ENCODE peak calls at places on chromosome 10, in nine cellular contexts. W, A, R, Y, K, B, F, E and I are unnamed samples.

GRCh38 chr10:132648072-132648855 is 110.7 kb downstream of the INPP5A start:
- DNase-seq in K (no peak), E (no peak), B (no peak), Y (no peak), R (no peak), A (peak), W (no peak), F (no peak), I (peak)

GRCh38 chr10:89861584-89862287 is 160.3 kb downstream of the KIF20B start:
- DNase-seq in K (peak), F (peak), B (no peak), Y (no peak), E (no peak), W (no peak), A (no peak), R (peak), I (no peak)

GRCh38 chr10:72328045-72328828 is 26.5 kb downstream of the DNAJB12 start:
- DNase-seq in E (no peak), Y (no peak), K (peak), F (no peak), R (peak), B (no peak), W (peak), A (no peak), I (peak)

GRCh38 chr10:121459279-121459764 is 138.9 kb downstream of the FGFR2 start:
- DNase-seq in A (no peak), F (no peak), R (peak), Y (no peak), K (no peak), W (no peak), B (no peak), E (no peak), I (no peak)

GRCh38 chr10:77463499-77463898 is 174.1 kb downstream of the KCNMA1 start:
- DNase-seq in Y (no peak), A (no peak), R (no peak), E (no peak), W (no peak), B (no peak), F (no peak), K (peak), I (peak)

GRCh38 chr10:68212721-68213352 is 19.1 kb downstream of the ATOH7 start:
- DNase-seq in K (peak), B (peak), R (peak), Y (no peak), E (no peak), F (no peak), W (no peak), A (no peak), I (no peak)

GRCh38 chr10:129031233-129032150 is 435.5 kb upstream of the MGMT start:
- DNase-seq in Y (no peak), K (peak), R (peak), F (peak), W (peak), A (peak), E (peak), B (no peak), I (no peak)

GRCh38 chr10:89793649-89794254 is 92.4 kb downstream of the KIF20B start:
- DNase-seq in F (peak), B (peak), R (peak), W (peak), E (no peak), Y (peak), A (no peak), K (peak), I (no peak)

GRCh38 chr10:32055478-32056135 is 618 bp downstream of the KIF5B start:
- DNase-seq in E (peak), W (no peak), R (peak), K (peak), A (peak), F (no peak), Y (no peak), B (peak), I (peak)

GRCh38 chr10:47254611-47255010 is 45.4 kb upstream of the GDF10 start:
- DNase-seq in K (peak), A (no peak), W (no peak), B (no peak), F (no peak), E (no peak), Y (no peak), R (no peak), I (no peak)

GRCh38 chr10:71058308-71058707 is 154.1 kb upstream of the UNC5B start:
- DNase-seq in A (no peak), B (no peak), K (no peak), F (no peak), E (no peak), R (no peak), Y (no peak), W (no peak), I (no peak)

GRCh38 chr10:121936295-121936694 is 8.5 kb upstream of the ATE1 start:
- DNase-seq in Y (no peak), F (no peak), W (no peak), R (no peak), B (no peak), K (no peak), A (no peak), E (no peak), I (no peak)

GRCh38 chr10:33198610-33199009 is 135.9 kb downstream of the NRP1 start:
- DNase-seq in F (no peak), K (no peak), E (no peak), W (no peak), Y (no peak), R (no peak), A (no peak), B (no peak), I (no peak)

GRCh38 chr10:124173298-124173900 is 80.0 kb upstream of the CHST15 start:
- DNase-seq in K (no peak), B (no peak), E (peak), F (no peak), R (no peak), W (no peak), Y (no peak), A (no peak), I (no peak)

GRCh38 chr10:30454744-30455498 is 20.9 kb downstream of the MAP3K8 start:
- DNase-seq in B (no peak), E (no peak), R (peak), K (peak), A (no peak), F (peak), Y (peak), W (no peak), I (no peak)

GRCh38 chr10:10078476-10078875 is 939.2 kb upstream of the CELF2 start:
- DNase-seq in F (no peak), R (no peak), W (no peak), A (no peak), E (no peak), B (no peak), K (no peak), Y (no peak), I (no peak)

GRCh38 chr10:27747096-27747451 is 1.5 kb upstream of the MKX start:
- DNase-seq in Y (no peak), W (no peak), F (no peak), B (no peak), A (no peak), K (no peak), E (no peak), R (no peak), I (no peak)

GRCh38 chr10:15182541-15183207 is 14.2 kb upstream of the NMT2 start:
- DNase-seq in K (peak), W (no peak), A (no peak), B (no peak), Y (peak), F (no peak), E (no peak), R (no peak), I (no peak)

GRCh38 chr10:67969875-67970274 is 85.4 kb downstream of the SIRT1 start:
- DNase-seq in Y (no peak), E (no peak), K (peak), W (no peak), R (no peak), B (no peak), A (no peak), F (no peak), I (no peak)

GRCh38 chr10:77837248-77837924 is 89.2 kb downstream of the DLG5 start:
- DNase-seq in B (peak), F (no peak), K (peak), A (peak), R (peak), E (peak), Y (no peak), W (peak), I (peak)

GRCh38 chr10:50295367-50295766 is 44.1 kb upstream of the ASAH2 start:
- DNase-seq in K (no peak), B (no peak), A (no peak), R (no peak), E (no peak), F (no peak), W (no peak), Y (no peak), I (no peak)